ENCODE peak calls at places on chromosomes 11 and 22, in six cellular contexts. One of them, this sample, is unnamed.
A peak's percentile ranks its signal among the peaks of the same experiment; 100 is the strongest.

GRCh38 chr11:131912127-131912526 is 541.7 kb downstream of the NTM start:
- DNase-seq in upper lobe of right lung: no peak
- DNase-seq in IMR-90: no peak
- DNase-seq in left ventricle myocardium inferior: no peak
- DNase-seq in right atrium auricular region: no peak
- DNase-seq in fibroblast of lung: no peak
- DNase-seq in this sample: no peak

GRCh38 chr22:46588279-46589140 is 31.7 kb upstream of the GRAMD4 start:
- DNase-seq in left ventricle myocardium inferior: peak; percentile 66
- DNase-seq in right atrium auricular region: no peak
- DNase-seq in upper lobe of right lung: peak; percentile 72
- DNase-seq in fibroblast of lung: no peak
- DNase-seq in IMR-90: no peak
- DNase-seq in this sample: no peak

GRCh38 chr11:123080023-123080422 is 18.1 kb upstream of the HSPA8 start:
- DNase-seq in upper lobe of right lung: no peak
- DNase-seq in fibroblast of lung: no peak
- DNase-seq in left ventricle myocardium inferior: no peak
- DNase-seq in IMR-90: peak; percentile 43
- DNase-seq in right atrium auricular region: peak; percentile 5
- DNase-seq in this sample: no peak

GRCh38 chr11:27059431-27059830 is 18.8 kb downstream of the BBOX1 start:
- DNase-seq in upper lobe of right lung: no peak
- DNase-seq in right atrium auricular region: no peak
- DNase-seq in IMR-90: no peak
- DNase-seq in fibroblast of lung: no peak
- DNase-seq in left ventricle myocardium inferior: no peak
- DNase-seq in this sample: no peak

GRCh38 chr11:84407091-84407490 is 1120.9 kb upstream of the CCDC90B start:
- DNase-seq in fibroblast of lung: no peak
- DNase-seq in right atrium auricular region: no peak
- DNase-seq in IMR-90: no peak
- DNase-seq in upper lobe of right lung: no peak
- DNase-seq in left ventricle myocardium inferior: no peak
- DNase-seq in this sample: no peak

GRCh38 chr11:12453243-12453642 is 75.9 kb downstream of the PARVA start:
- DNase-seq in right atrium auricular region: no peak
- DNase-seq in left ventricle myocardium inferior: no peak
- DNase-seq in fibroblast of lung: no peak
- DNase-seq in upper lobe of right lung: no peak
- DNase-seq in IMR-90: no peak
- DNase-seq in this sample: no peak

GRCh38 chr22:48849963-48850657 is 977.6 kb downstream of the BRD1 start:
- DNase-seq in left ventricle myocardium inferior: no peak
- DNase-seq in right atrium auricular region: no peak
- DNase-seq in fibroblast of lung: no peak
- DNase-seq in upper lobe of right lung: peak; percentile 44
- DNase-seq in IMR-90: no peak
- DNase-seq in this sample: no peak

GRCh38 chr22:50293441-50294318 is 13.8 kb downstream of the PLXNB2 start:
- DNase-seq in fibroblast of lung: peak; percentile 52
- DNase-seq in right atrium auricular region: no peak
- DNase-seq in left ventricle myocardium inferior: peak; percentile 78
- DNase-seq in upper lobe of right lung: peak; percentile 92
- DNase-seq in IMR-90: peak; percentile 60
- DNase-seq in this sample: peak; percentile 62

GRCh38 chr11:17129003-17129402 is 51.5 kb upstream of the RPS13 start:
- DNase-seq in upper lobe of right lung: no peak
- DNase-seq in right atrium auricular region: no peak
- DNase-seq in left ventricle myocardium inferior: no peak
- DNase-seq in IMR-90: peak; percentile 60
- DNase-seq in fibroblast of lung: peak; percentile 12
- DNase-seq in this sample: no peak

GRCh38 chr11:495537-495931 is 11.5 kb downstream of the RNH1 start:
- DNase-seq in right atrium auricular region: no peak
- DNase-seq in left ventricle myocardium inferior: no peak
- DNase-seq in upper lobe of right lung: peak; percentile 54
- DNase-seq in fibroblast of lung: no peak
- DNase-seq in IMR-90: peak; percentile 51
- DNase-seq in this sample: no peak

GRCh38 chr11:124174001-124174400 is 9.1 kb upstream of the OR10D3 start:
- DNase-seq in IMR-90: peak; percentile 64
- DNase-seq in right atrium auricular region: no peak
- DNase-seq in upper lobe of right lung: no peak
- DNase-seq in fibroblast of lung: peak; percentile 82
- DNase-seq in left ventricle myocardium inferior: no peak
- DNase-seq in this sample: no peak

GRCh38 chr22:44933829-44934735 is 75.7 kb downstream of the PHF21B start:
- DNase-seq in upper lobe of right lung: no peak
- DNase-seq in right atrium auricular region: no peak
- DNase-seq in IMR-90: no peak
- DNase-seq in fibroblast of lung: no peak
- DNase-seq in left ventricle myocardium inferior: peak; percentile 6
- DNase-seq in this sample: no peak

GRCh38 chr22:24703101-24703500 is 71.4 kb downstream of the PIWIL3 start:
- DNase-seq in upper lobe of right lung: no peak
- DNase-seq in fibroblast of lung: peak; percentile 57
- DNase-seq in right atrium auricular region: no peak
- DNase-seq in IMR-90: peak; percentile 74
- DNase-seq in left ventricle myocardium inferior: peak; percentile 41
- DNase-seq in this sample: peak; percentile 68

GRCh38 chr22:20441631-20442484 is 4.2 kb upstream of the SCARF2 start:
- DNase-seq in upper lobe of right lung: no peak
- DNase-seq in left ventricle myocardium inferior: no peak
- DNase-seq in IMR-90: no peak
- DNase-seq in right atrium auricular region: no peak
- DNase-seq in fibroblast of lung: peak; percentile 50
- DNase-seq in this sample: peak; percentile 13

GRCh38 chr11:131932584-131933360 is 562.4 kb downstream of the NTM start:
- DNase-seq in left ventricle myocardium inferior: peak; percentile 19
- DNase-seq in IMR-90: no peak
- DNase-seq in upper lobe of right lung: no peak
- DNase-seq in fibroblast of lung: no peak
- DNase-seq in right atrium auricular region: no peak
- DNase-seq in this sample: no peak

GRCh38 chr11:1810761-1811160 is 24.0 kb upstream of the SYT8 start:
- DNase-seq in left ventricle myocardium inferior: no peak
- DNase-seq in right atrium auricular region: no peak
- DNase-seq in IMR-90: no peak
- DNase-seq in fibroblast of lung: no peak
- DNase-seq in upper lobe of right lung: no peak
- DNase-seq in this sample: no peak

GRCh38 chr22:46073683-46074504 is 76.4 kb upstream of the PPARA start:
- DNase-seq in IMR-90: peak; percentile 42
- DNase-seq in fibroblast of lung: no peak
- DNase-seq in left ventricle myocardium inferior: peak; percentile 44
- DNase-seq in right atrium auricular region: no peak
- DNase-seq in upper lobe of right lung: peak; percentile 73
- DNase-seq in this sample: peak; percentile 59

GRCh38 chr22:49789289-49790141 is 38.2 kb downstream of the BRD1 start:
- DNase-seq in IMR-90: peak; percentile 45
- DNase-seq in right atrium auricular region: peak; percentile 74
- DNase-seq in left ventricle myocardium inferior: peak; percentile 65
- DNase-seq in upper lobe of right lung: no peak
- DNase-seq in fibroblast of lung: peak; percentile 53
- DNase-seq in this sample: no peak

GRCh38 chr11:88618716-88619462 is 281.4 kb upstream of the CTSC start:
- DNase-seq in right atrium auricular region: no peak
- DNase-seq in fibroblast of lung: no peak
- DNase-seq in left ventricle myocardium inferior: no peak
- DNase-seq in IMR-90: no peak
- DNase-seq in upper lobe of right lung: no peak
- DNase-seq in this sample: no peak

GRCh38 chr11:128291835-128292234 is 295.5 kb downstream of the ETS1 start:
- DNase-seq in fibroblast of lung: no peak
- DNase-seq in right atrium auricular region: no peak
- DNase-seq in upper lobe of right lung: no peak
- DNase-seq in left ventricle myocardium inferior: no peak
- DNase-seq in IMR-90: no peak
- DNase-seq in this sample: no peak

GRCh38 chr11:131064373-131064991 is 148.2 kb upstream of the SNX19 start:
- DNase-seq in IMR-90: peak; percentile 70
- DNase-seq in right atrium auricular region: no peak
- DNase-seq in fibroblast of lung: peak; percentile 69
- DNase-seq in upper lobe of right lung: peak; percentile 68
- DNase-seq in left ventricle myocardium inferior: peak; percentile 25
- DNase-seq in this sample: peak; percentile 61

GRCh38 chr22:42601879-42602465 is 12.7 kb downstream of the POLDIP3 start:
- DNase-seq in left ventricle myocardium inferior: no peak
- DNase-seq in right atrium auricular region: no peak
- DNase-seq in upper lobe of right lung: no peak
- DNase-seq in IMR-90: no peak
- DNase-seq in fibroblast of lung: no peak
- DNase-seq in this sample: no peak

GRCh38 chr22:25668437-25668836 is 73.6 kb upstream of the MYO18B start:
- DNase-seq in fibroblast of lung: peak; percentile 95
- DNase-seq in right atrium auricular region: no peak
- DNase-seq in left ventricle myocardium inferior: no peak
- DNase-seq in IMR-90: peak; percentile 52
- DNase-seq in upper lobe of right lung: no peak
- DNase-seq in this sample: peak; percentile 69

GRCh38 chr11:67648140-67648795 is 2.3 kb downstream of the ACY3 start:
- DNase-seq in upper lobe of right lung: peak; percentile 59
- DNase-seq in fibroblast of lung: no peak
- DNase-seq in right atrium auricular region: no peak
- DNase-seq in left ventricle myocardium inferior: no peak
- DNase-seq in IMR-90: no peak
- DNase-seq in this sample: no peak

GRCh38 chr22:38865201-38866023 is 6.6 kb downstream of the CBX6 start:
- DNase-seq in upper lobe of right lung: peak; percentile 53
- DNase-seq in fibroblast of lung: no peak
- DNase-seq in left ventricle myocardium inferior: no peak
- DNase-seq in right atrium auricular region: no peak
- DNase-seq in IMR-90: no peak
- DNase-seq in this sample: no peak
- H3K4me1 ChIP-seq in upper lobe of right lung: peaks cover 35% of the 10 kb centered on the region
- H3K4me1 ChIP-seq in fibroblast of lung: peaks cover 2% of the 10 kb centered on the region
- H3K4me1 ChIP-seq in left ventricle myocardium inferior: peaks cover 90% of the 10 kb centered on the region
- H3K4me1 ChIP-seq in right atrium auricular region: no peaks in the 10 kb centered on the region
- H3K4me1 ChIP-seq in IMR-90: no peaks in the 10 kb centered on the region
- H3K4me1 ChIP-seq in this sample: peaks cover 56% of the 10 kb centered on the region

GRCh38 chr11:129611661-129612566 is 203.7 kb upstream of the TMEM45B start:
- DNase-seq in left ventricle myocardium inferior: no peak
- DNase-seq in right atrium auricular region: no peak
- DNase-seq in upper lobe of right lung: no peak
- DNase-seq in fibroblast of lung: no peak
- DNase-seq in IMR-90: no peak
- DNase-seq in this sample: no peak

GRCh38 chr11:129614256-129614944 is 201.2 kb upstream of the TMEM45B start:
- DNase-seq in IMR-90: no peak
- DNase-seq in left ventricle myocardium inferior: no peak
- DNase-seq in upper lobe of right lung: no peak
- DNase-seq in fibroblast of lung: no peak
- DNase-seq in right atrium auricular region: no peak
- DNase-seq in this sample: no peak

GRCh38 chr11:129610545-129610944 is 205.1 kb upstream of the TMEM45B start:
- DNase-seq in fibroblast of lung: no peak
- DNase-seq in upper lobe of right lung: no peak
- DNase-seq in right atrium auricular region: no peak
- DNase-seq in IMR-90: no peak
- DNase-seq in left ventricle myocardium inferior: no peak
- DNase-seq in this sample: no peak

GRCh38 chr11:129610125-129610524 is 205.5 kb upstream of the TMEM45B start:
- DNase-seq in upper lobe of right lung: no peak
- DNase-seq in IMR-90: no peak
- DNase-seq in right atrium auricular region: no peak
- DNase-seq in fibroblast of lung: no peak
- DNase-seq in left ventricle myocardium inferior: no peak
- DNase-seq in this sample: no peak

GRCh38 chr11:129613076-129613475 is 202.6 kb upstream of the TMEM45B start:
- DNase-seq in right atrium auricular region: no peak
- DNase-seq in fibroblast of lung: no peak
- DNase-seq in IMR-90: no peak
- DNase-seq in left ventricle myocardium inferior: no peak
- DNase-seq in upper lobe of right lung: no peak
- DNase-seq in this sample: no peak
- TF ChIP-seq CTCF in right atrium auricular region: no peak
- TF ChIP-seq CTCF in fibroblast of lung: no peak
- TF ChIP-seq CTCF in IMR-90: no peak
- TF ChIP-seq CTCF in left ventricle myocardium inferior: no peak
- TF ChIP-seq CTCF in upper lobe of right lung: no peak
- TF ChIP-seq CTCF in this sample: no peak

DNA sequence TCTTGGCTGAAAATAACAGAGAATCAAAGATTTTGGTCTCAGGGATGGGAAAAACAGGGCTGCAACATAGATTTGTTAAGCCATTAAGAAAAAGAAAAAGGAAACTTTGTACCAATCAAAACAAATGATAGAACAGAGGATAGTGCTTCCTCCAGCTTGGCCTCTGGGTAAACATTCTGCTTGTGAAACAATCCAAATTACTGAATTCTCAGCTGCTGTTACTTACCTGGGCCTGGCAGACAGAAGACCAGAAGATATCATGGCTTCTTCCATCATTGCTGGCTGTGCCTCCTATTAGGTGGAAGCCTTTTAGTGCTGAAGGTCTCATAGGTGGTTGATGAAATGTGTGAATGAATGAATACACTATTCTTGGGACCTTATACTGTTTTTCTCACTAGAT is 22.1 kb downstream of the ZNRF3 start:
- DNase-seq in IMR-90: no peak
- DNase-seq in fibroblast of lung: no peak
- DNase-seq in right atrium auricular region: no peak
- DNase-seq in upper lobe of right lung: no peak
- DNase-seq in left ventricle myocardium inferior: no peak
- DNase-seq in this sample: no peak
- H3K4me1 ChIP-seq in IMR-90: peaks cover 17% of the 10 kb centered on the region
- H3K4me1 ChIP-seq in fibroblast of lung: peaks cover 18% of the 10 kb centered on the region
- H3K4me1 ChIP-seq in right atrium auricular region: no peaks in the 10 kb centered on the region
- H3K4me1 ChIP-seq in upper lobe of right lung: peaks cover 37% of the 10 kb centered on the region
- H3K4me1 ChIP-seq in left ventricle myocardium inferior: peaks cover 58% of the 10 kb centered on the region
- H3K4me1 ChIP-seq in this sample: peaks cover 26% of the 10 kb centered on the region

GRCh38 chr11:60912851-60913550 is 957 bp upstream of the TMEM109 start:
- DNase-seq in fibroblast of lung: no peak
- DNase-seq in left ventricle myocardium inferior: no peak
- DNase-seq in right atrium auricular region: no peak
- DNase-seq in upper lobe of right lung: no peak
- DNase-seq in IMR-90: no peak
- DNase-seq in this sample: no peak

GRCh38 chr11:60915250-60915914 is 1.4 kb downstream of the TMEM109 start:
- DNase-seq in upper lobe of right lung: peak; percentile 84
- DNase-seq in IMR-90: peak; percentile 50
- DNase-seq in fibroblast of lung: peak; percentile 62
- DNase-seq in right atrium auricular region: peak; percentile 88
- DNase-seq in left ventricle myocardium inferior: peak; percentile 49
- DNase-seq in this sample: no peak

GRCh38 chr11:60912223-60912850 is 1.6 kb upstream of the TMEM109 start:
- DNase-seq in upper lobe of right lung: no peak
- DNase-seq in right atrium auricular region: no peak
- DNase-seq in fibroblast of lung: no peak
- DNase-seq in IMR-90: no peak
- DNase-seq in left ventricle myocardium inferior: no peak
- DNase-seq in this sample: no peak

GRCh38 chr11:60914620-60915249 is 777 bp downstream of the TMEM109 start:
- DNase-seq in left ventricle myocardium inferior: no peak
- DNase-seq in right atrium auricular region: no peak
- DNase-seq in upper lobe of right lung: peak; percentile 75
- DNase-seq in IMR-90: peak; percentile 34
- DNase-seq in fibroblast of lung: peak; percentile 31
- DNase-seq in this sample: no peak

GRCh38 chr11:60913793-60914619 is at the start of gene TMEM109:
- DNase-seq in IMR-90: peak; percentile 86
- DNase-seq in right atrium auricular region: peak; percentile 89
- DNase-seq in left ventricle myocardium inferior: peak; percentile 89
- DNase-seq in fibroblast of lung: peak; percentile 90
- DNase-seq in upper lobe of right lung: peak; percentile 94
- DNase-seq in this sample: peak; percentile 79
- TF ChIP-seq CTCF in IMR-90: no peak
- TF ChIP-seq CTCF in right atrium auricular region: no peak
- TF ChIP-seq CTCF in left ventricle myocardium inferior: no peak
- TF ChIP-seq CTCF in fibroblast of lung: no peak
- TF ChIP-seq CTCF in upper lobe of right lung: no peak
- TF ChIP-seq CTCF in this sample: no peak